ENCODE peak calls at places on chromosomes 16 and 17, in five cellular contexts. X is endothelial cell; L is heart right ventricle; A is naive thymus-derived CD8-positive, alpha-beta T cell; Q is ELF-1. R is an unnamed sample.

GRCh38 chr17:29215717-29216116 is 30.9 kb upstream of the CRYBA1 start:
- DNase-seq in A (no peak), L (no peak), Q (no peak), X (no peak), R (no peak)

GRCh38 chr17:78884148-78884870 is 18.7 kb downstream of the CEP295NL start:
- DNase-seq in X (no peak), L (no peak), A (no peak), Q (no peak), R (no peak)

GRCh38 chr17:15657868-15658775 is 26.0 kb downstream of the TRIM16 start:
- DNase-seq in X (no peak), L (no peak), A (no peak), Q (no peak), R (no peak)

GRCh38 chr17:15185625-15185991 is 79.5 kb downstream of the PMP22 start:
- DNase-seq in Q (no peak), X (no peak), L (peak; percentile 53), A (no peak), R (peak; percentile 64)

GRCh38 chr16:56451753-56452689 is 667 bp downstream of the OGFOD1 start:
- DNase-seq in Q (peak; percentile 47), L (peak; percentile 42), X (peak; percentile 12), A (no peak), R (peak; percentile 85)

GRCh38 chr17:58755577-58756245 is at the start of gene PPM1E:
- DNase-seq in X (peak; percentile 80), L (peak; percentile 21), Q (peak; percentile 96), A (peak; percentile 49), R (peak; percentile 50)

GRCh38 chr17:14374268-14374667 is 73.4 kb downstream of the HS3ST3B1 start:
- DNase-seq in A (no peak), Q (no peak), X (no peak), L (no peak), R (no peak)

GRCh38 chr17:72479113-72479512 is 358.3 kb downstream of the SOX9 start:
- DNase-seq in Q (no peak), X (no peak), L (no peak), A (no peak), R (no peak)

GRCh38 chr17:63445065-63445464 is 1.0 kb downstream of the CYB561 start:
- DNase-seq in A (no peak), L (no peak), Q (no peak), X (no peak), R (no peak)

GRCh38 chr16:81493755-81494433 is 49.3 kb downstream of the CMIP start:
- DNase-seq in Q (peak; percentile 61), L (no peak), A (no peak), X (no peak), R (peak; percentile 78)

GRCh38 chr16:28182183-28182582 is 29.6 kb downstream of the XPO6 start:
- DNase-seq in Q (no peak), A (no peak), X (no peak), L (no peak), R (no peak)

GRCh38 chr17:7841309-7841621 is 7.2 kb downstream of the KDM6B start:
- DNase-seq in Q (peak; percentile 74), A (peak; percentile 80), L (no peak), X (no peak), R (no peak)

GRCh38 chr17:48985436-48986245 is 11.5 kb upstream of the IGF2BP1 start:
- DNase-seq in X (no peak), A (no peak), L (no peak), Q (no peak), R (no peak)

GRCh38 chr16:30706046-30706445 is 7.1 kb downstream of the SRCAP start:
- DNase-seq in X (no peak), A (no peak), L (no peak), Q (no peak), R (no peak)

GRCh38 chr16:11610121-11610505 is 23.4 kb upstream of the LITAF start:
- DNase-seq in L (no peak), X (no peak), A (no peak), Q (no peak), R (no peak)

GRCh38 chr17:72422204-72422504 is 301.3 kb downstream of the SOX9 start:
- DNase-seq in A (no peak), Q (no peak), L (no peak), X (no peak), R (no peak)

GRCh38 chr17:42537826-42538451 is 1.9 kb downstream of the NAGLU start:
- DNase-seq in L (no peak), Q (no peak), A (no peak), X (no peak), R (no peak)

GRCh38 chr16:56300901-56301351 is 109.6 kb downstream of the GNAO1 start:
- DNase-seq in A (no peak), Q (no peak), L (no peak), X (no peak), R (no peak)

GRCh38 chr17:76646712-76647111 is 3.2 kb upstream of the ST6GALNAC1 start:
- DNase-seq in Q (no peak), X (no peak), A (no peak), L (no peak), R (no peak)

GRCh38 chr16:88700322-88700635 is 5.9 kb downstream of the RNF166 start:
- DNase-seq in L (no peak), A (no peak), X (no peak), Q (no peak), R (no peak)

GRCh38 chr17:8821446-8822105 is 22.4 kb upstream of the MFSD6L start:
- DNase-seq in Q (no peak), A (no peak), L (no peak), X (no peak), R (no peak)

GRCh38 chr16:89044394-89045180 is 49.1 kb upstream of the ACSF3 start:
- DNase-seq in A (no peak), X (no peak), L (no peak), Q (no peak), R (peak; percentile 55)

GRCh38 chr16:49855280-49855821 is 561 bp downstream of the ZNF423 start:
- DNase-seq in Q (peak; percentile 84), A (peak; percentile 52), X (peak; percentile 87), L (peak; percentile 90), R (peak; percentile 92)

GRCh38 chr17:76700627-76701470 is 9.9 kb downstream of the MXRA7 start:
- DNase-seq in Q (peak; percentile 78), L (peak; percentile 89), X (no peak), A (no peak), R (peak; percentile 88)

GRCh38 chr17:68085751-68086445 is 50.4 kb downstream of the KPNA2 start:
- DNase-seq in Q (peak; percentile 15), A (peak; percentile 22), X (no peak), L (no peak), R (no peak)

GRCh38 chr16:4529085-4530060 is 9.2 kb downstream of the CDIP1 start:
- DNase-seq in L (no peak), A (no peak), Q (peak; percentile 90), X (no peak), R (no peak)

GRCh38 chr17:14731591-14731990 is 430.7 kb downstream of the HS3ST3B1 start:
- DNase-seq in Q (peak; percentile 82), X (no peak), L (no peak), A (no peak), R (no peak)

GRCh38 chr16:22023505-22023904 is 15.6 kb downstream of the MOSMO start:
- DNase-seq in L (no peak), A (no peak), Q (no peak), X (no peak), R (no peak)

GRCh38 chr16:81564368-81565060 is 119.9 kb downstream of the CMIP start:
- DNase-seq in A (no peak), L (no peak), X (no peak), Q (no peak), R (no peak)

GRCh38 chr16:73011926-73012325 is 36.0 kb downstream of the ZFHX3 start:
- DNase-seq in Q (no peak), X (no peak), A (no peak), L (no peak), R (no peak)

GRCh38 chr17:49224198-49224996 is 6.2 kb downstream of the PHOSPHO1 start:
- DNase-seq in X (peak; percentile 40), A (peak; percentile 61), L (no peak), Q (peak; percentile 56), R (no peak)

GRCh38 chr16:66588981-66589713 is 9.9 kb downstream of the CMTM2 start:
- DNase-seq in X (peak; percentile 36), Q (no peak), L (peak; percentile 45), A (peak; percentile 68), R (no peak)